ENCODE peak calls at places on chromosomes 4 and X, in six cellular contexts. One of them, this sample, is unnamed.

GRCh38 chr4:180587379-180587778 is 1655.8 kb upstream of the TENM3 start:
- DNase-seq in sigmoid colon: no peak
- DNase-seq in ovary: no peak
- DNase-seq in H1: no peak
- DNase-seq in GM12878: no peak
- DNase-seq in suprapubic skin: no peak
- DNase-seq in this sample: no peak

GRCh38 chrX:153901753-153902140 is 2.7 kb upstream of the AVPR2 start:
- DNase-seq in ovary: no peak
- DNase-seq in H1: no peak
- DNase-seq in GM12878: no peak
- DNase-seq in suprapubic skin: no peak
- DNase-seq in sigmoid colon: no peak
- DNase-seq in this sample: no peak

GRCh38 chrX:155028749-155029360 is 2.2 kb downstream of the FUNDC2 start:
- DNase-seq in suprapubic skin: no peak
- DNase-seq in sigmoid colon: no peak
- DNase-seq in ovary: no peak
- DNase-seq in GM12878: no peak
- DNase-seq in H1: no peak
- DNase-seq in this sample: no peak

GRCh38 chr4:10184501-10184938 is 67.9 kb upstream of the WDR1 start:
- DNase-seq in H1: no peak
- DNase-seq in GM12878: no peak
- DNase-seq in sigmoid colon: no peak
- DNase-seq in ovary: no peak
- DNase-seq in suprapubic skin: no peak
- DNase-seq in this sample: no peak

GRCh38 chr4:184819786-184820185 is 6.0 kb downstream of the ACSL1 start:
- DNase-seq in H1: no peak
- DNase-seq in sigmoid colon: no peak
- DNase-seq in ovary: no peak
- DNase-seq in suprapubic skin: no peak
- DNase-seq in GM12878: no peak
- DNase-seq in this sample: no peak

GRCh38 chr4:139892973-139893736 is 227.5 kb downstream of the MGST2 start:
- DNase-seq in H1: no peak
- DNase-seq in suprapubic skin: no peak
- DNase-seq in GM12878: no peak
- DNase-seq in sigmoid colon: no peak
- DNase-seq in ovary: no peak
- DNase-seq in this sample: no peak

GRCh38 chrX:13223868-13224555 is 95.8 kb downstream of the ATXN3L start:
- DNase-seq in GM12878: no peak
- DNase-seq in suprapubic skin: no peak
- DNase-seq in ovary: no peak
- DNase-seq in sigmoid colon: no peak
- DNase-seq in H1: no peak
- DNase-seq in this sample: no peak

GRCh38 chr4:86554641-86555040 is 39.5 kb upstream of the PTPN13 start:
- DNase-seq in sigmoid colon: no peak
- DNase-seq in ovary: no peak
- DNase-seq in H1: no peak
- DNase-seq in GM12878: no peak
- DNase-seq in suprapubic skin: no peak
- DNase-seq in this sample: no peak

GRCh38 chr4:11471613-11472012 is 42.9 kb upstream of the HS3ST1 start:
- DNase-seq in H1: no peak
- DNase-seq in GM12878: peak
- DNase-seq in sigmoid colon: peak
- DNase-seq in suprapubic skin: no peak
- DNase-seq in ovary: no peak
- DNase-seq in this sample: peak

GRCh38 chr4:127140306-127140705 is 492.5 kb upstream of the INTU start:
- DNase-seq in sigmoid colon: no peak
- DNase-seq in GM12878: no peak
- DNase-seq in suprapubic skin: no peak
- DNase-seq in H1: no peak
- DNase-seq in ovary: no peak
- DNase-seq in this sample: no peak

GRCh38 chrX:109826954-109827708 is 94.1 kb upstream of the ACSL4 start:
- DNase-seq in sigmoid colon: no peak
- DNase-seq in suprapubic skin: no peak
- DNase-seq in GM12878: no peak
- DNase-seq in H1: no peak
- DNase-seq in ovary: no peak
- DNase-seq in this sample: no peak

GRCh38 chr4:124737619-124738018 is 25.1 kb upstream of the ANKRD50 start:
- DNase-seq in ovary: no peak
- DNase-seq in H1: no peak
- DNase-seq in suprapubic skin: no peak
- DNase-seq in sigmoid colon: no peak
- DNase-seq in GM12878: no peak
- DNase-seq in this sample: no peak

GRCh38 chr4:124738994-124739393 is 26.5 kb upstream of the ANKRD50 start:
- DNase-seq in suprapubic skin: no peak
- DNase-seq in H1: peak
- DNase-seq in GM12878: no peak
- DNase-seq in ovary: no peak
- DNase-seq in sigmoid colon: no peak
- DNase-seq in this sample: no peak

GRCh38 chr4:124736526-124736925 is 24.0 kb upstream of the ANKRD50 start:
- DNase-seq in GM12878: no peak
- DNase-seq in H1: no peak
- DNase-seq in sigmoid colon: no peak
- DNase-seq in suprapubic skin: no peak
- DNase-seq in ovary: no peak
- DNase-seq in this sample: no peak
- TF ChIP-seq POLR2A in GM12878: no peak
- TF ChIP-seq POLR2A in H1: no peak
- TF ChIP-seq POLR2A in sigmoid colon: no peak
- TF ChIP-seq POLR2A in suprapubic skin: no peak
- TF ChIP-seq POLR2A in ovary: no peak
- TF ChIP-seq POLR2A in this sample: no peak

GRCh38 chr4:173991321-173991720 is 292.1 kb downstream of the FBXO8 start:
- DNase-seq in sigmoid colon: no peak
- DNase-seq in ovary: no peak
- DNase-seq in GM12878: no peak
- DNase-seq in H1: no peak
- DNase-seq in suprapubic skin: no peak
- DNase-seq in this sample: no peak

GRCh38 chr4:173990126-173990878 is 293.2 kb downstream of the FBXO8 start:
- DNase-seq in suprapubic skin: no peak
- DNase-seq in sigmoid colon: no peak
- DNase-seq in GM12878: no peak
- DNase-seq in ovary: no peak
- DNase-seq in H1: peak
- DNase-seq in this sample: no peak

GRCh38 chr4:173990879-173991231 is 292.6 kb downstream of the FBXO8 start:
- DNase-seq in H1: no peak
- DNase-seq in ovary: peak
- DNase-seq in GM12878: no peak
- DNase-seq in suprapubic skin: no peak
- DNase-seq in sigmoid colon: peak
- DNase-seq in this sample: no peak

GRCh38 chr4:173991814-173992213 is 291.7 kb downstream of the FBXO8 start:
- DNase-seq in suprapubic skin: no peak
- DNase-seq in H1: no peak
- DNase-seq in GM12878: no peak
- DNase-seq in sigmoid colon: no peak
- DNase-seq in ovary: no peak
- DNase-seq in this sample: no peak
- TF ChIP-seq EP300 in suprapubic skin: no peak
- TF ChIP-seq EP300 in H1: no peak
- TF ChIP-seq EP300 in GM12878: no peak
- TF ChIP-seq EP300 in sigmoid colon: no peak
- TF ChIP-seq EP300 in ovary: no peak
- TF ChIP-seq EP300 in this sample: no peak

DNA sequence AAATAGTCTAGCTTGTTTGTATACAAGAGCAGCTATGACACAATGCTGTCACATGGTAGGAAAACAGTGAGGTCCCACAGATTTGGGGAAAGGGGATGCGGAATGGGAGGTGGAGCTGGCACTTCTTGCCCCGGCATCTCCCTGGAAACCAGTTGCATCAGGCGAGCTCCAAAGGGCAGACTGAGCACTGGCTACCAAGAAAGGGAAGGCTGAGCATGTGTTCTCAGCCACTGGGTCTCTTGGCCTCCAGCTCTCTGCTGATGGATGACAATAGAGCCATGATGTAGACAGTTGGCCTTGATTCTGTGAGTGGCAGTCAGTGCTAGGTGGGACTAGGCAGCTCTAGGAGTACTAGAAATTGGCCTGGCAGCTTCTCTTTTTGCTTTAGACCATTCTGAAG is 109.0 kb downstream of the UCHL1 start:
- DNase-seq in GM12878: no peak
- DNase-seq in sigmoid colon: no peak
- DNase-seq in ovary: no peak
- DNase-seq in suprapubic skin: no peak
- DNase-seq in H1: no peak
- DNase-seq in this sample: no peak
- H3K27ac ChIP-seq in GM12878: no peak
- H3K27ac ChIP-seq in sigmoid colon: no peak
- H3K27ac ChIP-seq in ovary: no peak
- H3K27ac ChIP-seq in suprapubic skin: no peak
- H3K27ac ChIP-seq in H1: no peak
- H3K27ac ChIP-seq in this sample: no peak

GRCh38 chr4:3387154-3387942 is 54.4 kb upstream of the HGFAC start:
- DNase-seq in GM12878: peak
- DNase-seq in sigmoid colon: peak
- DNase-seq in H1: no peak
- DNase-seq in ovary: no peak
- DNase-seq in suprapubic skin: no peak
- DNase-seq in this sample: no peak
- TF ChIP-seq POLR2A in GM12878: no peak
- TF ChIP-seq POLR2A in sigmoid colon: no peak
- TF ChIP-seq POLR2A in H1: no peak
- TF ChIP-seq POLR2A in ovary: no peak
- TF ChIP-seq POLR2A in suprapubic skin: no peak
- TF ChIP-seq POLR2A in this sample: no peak

GRCh38 chr4:6875431-6875831 is 34.2 kb upstream of the TBC1D14 start:
- DNase-seq in sigmoid colon: no peak
- DNase-seq in suprapubic skin: no peak
- DNase-seq in ovary: no peak
- DNase-seq in H1: no peak
- DNase-seq in GM12878: no peak
- DNase-seq in this sample: peak

GRCh38 chr4:6877070-6877469 is 32.6 kb upstream of the TBC1D14 start:
- DNase-seq in H1: no peak
- DNase-seq in GM12878: no peak
- DNase-seq in suprapubic skin: no peak
- DNase-seq in sigmoid colon: no peak
- DNase-seq in ovary: no peak
- DNase-seq in this sample: no peak

GRCh38 chr4:6876440-6876839 is 33.2 kb upstream of the TBC1D14 start:
- DNase-seq in suprapubic skin: no peak
- DNase-seq in ovary: no peak
- DNase-seq in GM12878: no peak
- DNase-seq in H1: no peak
- DNase-seq in sigmoid colon: no peak
- DNase-seq in this sample: no peak

GRCh38 chr4:6880691-6881090 is 28.9 kb upstream of the TBC1D14 start:
- DNase-seq in H1: no peak
- DNase-seq in ovary: no peak
- DNase-seq in suprapubic skin: no peak
- DNase-seq in sigmoid colon: no peak
- DNase-seq in GM12878: no peak
- DNase-seq in this sample: no peak

GRCh38 chr4:6878451-6879059 is 31.1 kb upstream of the TBC1D14 start:
- DNase-seq in GM12878: no peak
- DNase-seq in ovary: no peak
- DNase-seq in H1: no peak
- DNase-seq in suprapubic skin: no peak
- DNase-seq in sigmoid colon: no peak
- DNase-seq in this sample: no peak
- TF ChIP-seq EP300 in GM12878: no peak
- TF ChIP-seq EP300 in ovary: no peak
- TF ChIP-seq EP300 in H1: no peak
- TF ChIP-seq EP300 in suprapubic skin: no peak
- TF ChIP-seq EP300 in sigmoid colon: no peak
- TF ChIP-seq EP300 in this sample: no peak

GRCh38 chrX:74178536-74178935 is 125.4 kb upstream of the ZCCHC13 start:
- DNase-seq in suprapubic skin: no peak
- DNase-seq in GM12878: no peak
- DNase-seq in sigmoid colon: no peak
- DNase-seq in H1: no peak
- DNase-seq in ovary: no peak
- DNase-seq in this sample: no peak

GRCh38 chrX:74179936-74180454 is 124.0 kb upstream of the ZCCHC13 start:
- DNase-seq in ovary: no peak
- DNase-seq in H1: no peak
- DNase-seq in GM12878: no peak
- DNase-seq in suprapubic skin: no peak
- DNase-seq in sigmoid colon: no peak
- DNase-seq in this sample: no peak

GRCh38 chrX:74179499-74179898 is 124.5 kb upstream of the ZCCHC13 start:
- DNase-seq in GM12878: no peak
- DNase-seq in ovary: no peak
- DNase-seq in H1: no peak
- DNase-seq in suprapubic skin: no peak
- DNase-seq in sigmoid colon: no peak
- DNase-seq in this sample: no peak

GRCh38 chrX:74180716-74181115 is 123.3 kb upstream of the ZCCHC13 start:
- DNase-seq in H1: no peak
- DNase-seq in suprapubic skin: no peak
- DNase-seq in GM12878: no peak
- DNase-seq in sigmoid colon: no peak
- DNase-seq in ovary: no peak
- DNase-seq in this sample: no peak

DNA sequence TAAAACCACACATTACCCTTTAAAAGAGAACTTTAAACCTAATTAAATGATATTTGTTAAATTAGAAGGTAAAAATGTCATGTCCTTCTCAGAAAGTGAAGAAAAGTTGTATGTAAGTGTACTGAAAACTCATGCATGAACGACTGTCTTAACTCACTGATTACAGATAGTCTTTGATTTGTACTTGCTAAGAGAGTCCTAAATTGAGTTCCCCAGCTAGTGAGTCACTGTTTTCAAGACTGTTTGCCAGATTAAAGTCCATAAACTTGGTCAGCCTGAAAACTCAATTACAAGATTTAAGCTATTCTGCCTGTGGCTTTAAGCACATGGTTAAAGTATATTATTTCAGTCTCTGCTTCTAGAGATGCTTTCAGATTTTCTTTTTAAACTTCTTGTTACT is 124.9 kb upstream of the ZCCHC13 start:
- DNase-seq in GM12878: no peak
- DNase-seq in H1: no peak
- DNase-seq in ovary: no peak
- DNase-seq in sigmoid colon: no peak
- DNase-seq in suprapubic skin: no peak
- DNase-seq in this sample: no peak
- H3K27ac ChIP-seq in GM12878: no peak
- H3K27ac ChIP-seq in H1: no peak
- H3K27ac ChIP-seq in ovary: no peak
- H3K27ac ChIP-seq in sigmoid colon: peak
- H3K27ac ChIP-seq in suprapubic skin: no peak
- H3K27ac ChIP-seq in this sample: no peak

This sample was measured in tibial nerve.